ENCODE peak calls at places on chromosomes 4 and X, in nine cellular contexts. X is HFF-Myc, M is Daoy, B is HT-29, U is GM20000, C is glutamatergic neuron, N is NCI-H1417, H is ACHN, O is NCI-H2081. F is an unnamed sample.

GRCh38 chrX:41824551-41824950 is 98.8 kb downstream of the CASK start:
- DNase-seq in X (peak), M (peak), B (peak), U (no peak), C (no peak), N (no peak), H (peak), O (no peak), F (no peak)

GRCh38 chrX:71493111-71493613 is 39.7 kb upstream of the OGT start:
- DNase-seq in X (no peak), M (no peak), B (peak), U (no peak), C (no peak), N (no peak), H (no peak), O (no peak), F (no peak)

GRCh38 chr4:148007303-148007702 is 275.4 kb downstream of the ARHGAP10 start:
- DNase-seq in X (peak), M (peak), B (peak), U (no peak), C (no peak), N (no peak), H (peak), O (no peak), F (no peak)

GRCh38 chrX:66680451-66680850 is 41.6 kb upstream of the EDA2R start:
- DNase-seq in X (no peak), M (no peak), B (no peak), U (no peak), C (no peak), N (no peak), H (no peak), O (no peak), F (no peak)

GRCh38 chrX:57451426-57452020 is 140.3 kb upstream of the ZXDB start:
- DNase-seq in X (no peak), M (no peak), B (no peak), U (no peak), C (no peak), N (no peak), H (no peak), O (no peak), F (no peak)

GRCh38 chr4:7771541-7772507 is 167.8 kb downstream of the AFAP1 start:
- DNase-seq in X (no peak), M (no peak), B (no peak), U (peak), C (no peak), N (no peak), H (no peak), O (peak), F (no peak)

GRCh38 chrX:72182924-72183323 is 1.4 kb downstream of the PIN4 start:
- DNase-seq in X (no peak), M (no peak), B (no peak), U (no peak), C (no peak), N (no peak), H (no peak), O (no peak), F (no peak)

GRCh38 chrX:19883878-19884277 is 3.5 kb downstream of the SH3KBP1 start:
- DNase-seq in X (no peak), M (peak), B (peak), U (no peak), C (no peak), N (no peak), H (no peak), O (no peak), F (no peak)

GRCh38 chr4:3464349-3464905 is 1.3 kb downstream of the DOK7 start:
- DNase-seq in X (no peak), M (no peak), B (no peak), U (no peak), C (peak), N (no peak), H (no peak), O (no peak), F (no peak)

GRCh38 chrX:74521961-74522833 is 92.2 kb downstream of the RLIM start:
- DNase-seq in X (peak), M (peak), B (no peak), U (no peak), C (no peak), N (no peak), H (no peak), O (no peak), F (no peak)

GRCh38 chrX:124736553-124737240 is 390.3 kb downstream of the SH2D1A start:
- DNase-seq in X (no peak), M (no peak), B (no peak), U (no peak), C (peak), N (peak), H (no peak), O (peak), F (peak)

GRCh38 chr4:1218892-1219552 is 29.9 kb downstream of the CTBP1 start:
- DNase-seq in X (no peak), M (no peak), B (no peak), U (peak), C (no peak), N (no peak), H (no peak), O (no peak), F (no peak)

GRCh38 chr4:3418029-3418762 is 23.6 kb upstream of the HGFAC start:
- DNase-seq in X (no peak), M (no peak), B (peak), U (no peak), C (peak), N (no peak), H (no peak), O (no peak), F (no peak)

GRCh38 chr4:37803348-37803973 is 23.0 kb upstream of the PGM2 start:
- DNase-seq in X (peak), M (peak), B (peak), U (peak), C (no peak), N (peak), H (peak), O (peak), F (peak)

GRCh38 chr4:168082379-168082778 is 10.0 kb upstream of the ANXA10 start:
- DNase-seq in X (no peak), M (no peak), B (no peak), U (no peak), C (no peak), N (no peak), H (no peak), O (no peak), F (no peak)

GRCh38 chrX:1686642-1687041 is 71.8 kb downstream of the ASMT start:
- DNase-seq in X (no peak), M (peak), B (no peak), U (no peak), C (no peak), N (no peak), H (no peak), O (no peak), F (no peak)

GRCh38 chrX:49784747-49785280 is 44.3 kb upstream of the PAGE4 start:
- DNase-seq in X (no peak), M (no peak), B (no peak), U (no peak), C (no peak), N (no peak), H (no peak), O (no peak), F (no peak)

GRCh38 chrX:1072637-1073377 is 139.6 kb downstream of the CRLF2 start:
- DNase-seq in X (no peak), M (peak), B (no peak), U (no peak), C (peak), N (peak), H (no peak), O (no peak), F (no peak)

GRCh38 chrX:30283456-30284200 is 25.6 kb downstream of the NR0B1 start:
- DNase-seq in X (peak), M (peak), B (peak), U (no peak), C (no peak), N (no peak), H (peak), O (no peak), F (no peak)

GRCh38 chr4:56757821-56758400 is 63.6 kb downstream of the SPINK2 start:
- DNase-seq in X (peak), M (peak), B (peak), U (peak), C (peak), N (no peak), H (peak), O (no peak), F (peak)

GRCh38 chr4:5446595-5446994 is 261.8 kb downstream of the EVC2 start:
- DNase-seq in X (no peak), M (no peak), B (no peak), U (no peak), C (no peak), N (no peak), H (no peak), O (no peak), F (no peak)

GRCh38 chr4:63717384-63717783 is 691.9 kb downstream of the TECRL start:
- DNase-seq in X (no peak), M (no peak), B (peak), U (no peak), C (no peak), N (no peak), H (peak), O (no peak), F (no peak)

GRCh38 chrX:9349572-9350259 is 115.1 kb upstream of the TBL1X start:
- DNase-seq in X (no peak), M (peak), B (no peak), U (no peak), C (peak), N (no peak), H (peak), O (no peak), F (no peak)

GRCh38 chr4:141912831-141913230 is 276.4 kb downstream of the IL15 start:
- DNase-seq in X (no peak), M (peak), B (no peak), U (no peak), C (no peak), N (peak), H (no peak), O (peak), F (no peak)

GRCh38 chrX:106481341-106481740 is 130.4 kb upstream of the RADX start:
- DNase-seq in X (peak), M (peak), B (peak), U (peak), C (no peak), N (peak), H (peak), O (peak), F (peak)

GRCh38 chr4:68271851-68272756 is 26.6 kb upstream of the TMPRSS11B start:
- DNase-seq in X (peak), M (peak), B (peak), U (peak), C (no peak), N (peak), H (peak), O (peak), F (no peak)

GRCh38 chr4:174318829-174319764 is 35.4 kb downstream of the CEP44 start:
- DNase-seq in X (no peak), M (peak), B (peak), U (peak), C (no peak), N (peak), H (peak), O (peak), F (no peak)

GRCh38 chrX:33133320-33133719 is 78.0 kb downstream of the DMD start:
- DNase-seq in X (no peak), M (no peak), B (no peak), U (no peak), C (no peak), N (no peak), H (no peak), O (no peak), F (no peak)

GRCh38 chr4:122921971-122922876 is at the start of gene NUDT6:
- DNase-seq in X (no peak), M (peak), B (peak), U (peak), C (peak), N (peak), H (peak), O (peak), F (peak)

GRCh38 chr4:7288751-7289523 is 96.6 kb downstream of the SORCS2 start:
- DNase-seq in X (no peak), M (no peak), B (no peak), U (no peak), C (no peak), N (no peak), H (no peak), O (no peak), F (no peak)

GRCh38 chr4:7052923-7053715 is 9.9 kb downstream of the TADA2B start:
- DNase-seq in X (no peak), M (no peak), B (no peak), U (no peak), C (no peak), N (no peak), H (no peak), O (no peak), F (no peak)

GRCh38 chrX:136778020-136778419 is 2.7 kb downstream of the ARHGEF6 start:
- DNase-seq in X (no peak), M (no peak), B (no peak), U (no peak), C (no peak), N (no peak), H (no peak), O (no peak), F (no peak)

GRCh38 chr4:33996075-33996718 is 2248.1 kb downstream of the ARAP2 start:
- DNase-seq in X (peak), M (peak), B (no peak), U (no peak), C (no peak), N (no peak), H (no peak), O (no peak), F (no peak)

GRCh38 chrX:107567370-107567769 is 60.9 kb upstream of the PRPS1 start:
- DNase-seq in X (no peak), M (no peak), B (no peak), U (no peak), C (no peak), N (no peak), H (no peak), O (no peak), F (no peak)

GRCh38 chr4:169164669-169165415 is 105.9 kb downstream of the SH3RF1 start:
- DNase-seq in X (no peak), M (no peak), B (no peak), U (no peak), C (no peak), N (no peak), H (no peak), O (no peak), F (no peak)

GRCh38 chr4:37383579-37384229 is 139.2 kb downstream of the NWD2 start:
- DNase-seq in X (no peak), M (peak), B (peak), U (peak), C (no peak), N (peak), H (peak), O (peak), F (no peak)

GRCh38 chr4:176780995-176781738 is 11.6 kb downstream of the VEGFC start:
- DNase-seq in X (no peak), M (no peak), B (no peak), U (no peak), C (no peak), N (peak), H (no peak), O (no peak), F (no peak)